ENCODE peak calls at places on chromosomes 16 and 17, in eight cellular contexts. U is cardiac fibroblast, J is BJ, H is fibroblast of the aortic adventitia, K is right lobe of liver, D is hepatocyte, W is mucosa of descending colon, O is brain microvascular endothelial cell. L is an unnamed sample.

GRCh38 chr17:49742256-49742655 is 21.7 kb downstream of the FAM117A start:
- DNase-seq in W (no peak), J (no peak), D (no peak), U (peak; percentile 9), K (no peak), O (no peak), H (peak; percentile 34), L (no peak)

GRCh38 chr17:73492802-73493139 is 151.5 kb downstream of the SDK2 start:
- DNase-seq in O (no peak), H (no peak), J (no peak), W (no peak), U (no peak), D (no peak), K (no peak), L (no peak)

GRCh38 chr16:56357765-56358322 is 67.5 kb downstream of the AMFR start:
- DNase-seq in U (no peak), W (no peak), O (no peak), H (no peak), D (no peak), K (no peak), J (no peak), L (no peak)

GRCh38 chr17:81491193-81491592 is 21.4 kb downstream of the ACTG1 start:
- DNase-seq in K (no peak), D (peak; percentile 73), H (no peak), W (no peak), J (no peak), U (no peak), O (no peak), L (no peak)

GRCh38 chr17:39752241-39752831 is 14.6 kb downstream of the GRB7 start:
- DNase-seq in D (no peak), O (no peak), W (no peak), K (no peak), H (no peak), U (no peak), J (no peak), L (no peak)

GRCh38 chr17:46061435-46061834 is 62.4 kb downstream of the STH start:
- DNase-seq in K (no peak), U (peak; percentile 53), J (no peak), O (no peak), H (peak; percentile 20), W (no peak), D (no peak), L (no peak)

GRCh38 chr17:41457656-41458055 is 9.5 kb downstream of the KRT32 start:
- DNase-seq in J (no peak), K (no peak), D (no peak), W (no peak), H (peak; percentile 62), O (no peak), U (no peak), L (no peak)

GRCh38 chr17:32865141-32865540 is 11.8 kb downstream of the MYO1D start:
- DNase-seq in U (no peak), H (no peak), W (no peak), J (no peak), O (no peak), K (no peak), D (no peak), L (no peak)

GRCh38 chr17:80415626-80416042 is 667 bp downstream of the ENDOV start:
- DNase-seq in U (no peak), J (no peak), O (no peak), K (no peak), H (no peak), D (no peak), W (no peak), L (no peak)

GRCh38 chr17:80416260-80416939 is 1.4 kb downstream of the ENDOV start:
- DNase-seq in U (no peak), O (no peak), D (no peak), W (no peak), K (no peak), J (no peak), H (no peak), L (no peak)

GRCh38 chr17:80413771-80414507 is 1.0 kb upstream of the ENDOV start:
- DNase-seq in H (no peak), U (no peak), O (no peak), D (no peak), K (no peak), J (no peak), W (no peak), L (no peak)

GRCh38 chr17:80414803-80415625 is at the start of gene ENDOV:
- DNase-seq in J (peak; percentile 29), U (peak; percentile 95), H (peak; percentile 94), D (peak; percentile 96), K (peak; percentile 97), W (peak; percentile 96), O (peak; percentile 88), L (peak; percentile 61)

GRCh38 chr17:80414508-80414802 is 512 bp upstream of the ENDOV start:
- DNase-seq in U (no peak), O (no peak), W (no peak), H (no peak), K (no peak), J (no peak), D (peak; percentile 26), L (no peak)
- TF ChIP-seq CTCF in U (peak; percentile 1), O (peak; percentile 20), W (no peak), H (no peak), K (no peak), J (no peak), D (no peak), L (no peak)

GRCh38 chr16:12899529-12900168 is 1.7 kb upstream of the SHISA9 start:
- DNase-seq in O (no peak), J (no peak), K (no peak), D (no peak), U (no peak), W (no peak), H (no peak), L (no peak)

GRCh38 chr16:12896562-12896961 is 4.8 kb upstream of the SHISA9 start:
- DNase-seq in D (peak; percentile 64), K (no peak), J (no peak), O (no peak), W (no peak), U (peak; percentile 22), H (no peak), L (no peak)

GRCh38 chr16:12901204-12901596 is 198 bp upstream of the SHISA9 start:
- DNase-seq in J (no peak), W (no peak), D (peak; percentile 44), U (no peak), K (no peak), H (no peak), O (no peak), L (no peak)

GRCh38 chr16:12900599-12901203 is 697 bp upstream of the SHISA9 start:
- DNase-seq in J (no peak), H (no peak), K (no peak), O (no peak), W (no peak), D (no peak), U (no peak), L (no peak)

DNA sequence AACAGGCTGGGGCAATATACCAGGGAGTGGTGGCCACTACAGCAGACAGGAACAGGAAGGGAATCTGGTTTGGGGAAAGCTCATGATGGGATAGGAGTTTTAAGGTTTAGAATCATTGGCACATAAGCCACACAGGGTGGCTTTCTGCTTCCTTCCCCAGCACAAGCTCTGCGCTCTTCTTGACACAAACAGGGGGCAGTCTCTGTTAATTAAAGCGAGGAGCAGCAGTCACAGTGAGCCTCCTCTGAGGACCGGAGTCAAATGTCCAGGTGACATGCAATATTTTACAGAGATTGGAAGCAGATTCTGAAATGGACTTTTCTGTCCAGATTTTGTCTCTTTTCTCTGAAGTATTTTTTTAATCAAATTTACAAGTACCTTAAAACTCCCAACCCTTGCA is 2.8 kb upstream of the SHISA9 start:
- DNase-seq in W (no peak), K (no peak), O (no peak), U (no peak), H (no peak), J (no peak), D (peak; percentile 27), L (no peak)
- H3K4me3 ChIP-seq in W (no peak overlapping the region), K (no peak overlapping the region), O (no peak overlapping the region), U (no peak overlapping the region), H (no peak overlapping the region), J (no peak overlapping the region), D (no peak overlapping the region), L (no peak overlapping the region)

GRCh38 chr16:85613609-85614337 is 651 bp downstream of the GSE1 start:
- DNase-seq in K (peak; percentile 72), D (peak; percentile 76), H (peak; percentile 22), J (no peak), W (peak; percentile 71), O (no peak), U (no peak), L (no peak)

GRCh38 chr16:85612801-85613608 is at the start of gene GSE1:
- DNase-seq in O (peak; percentile 56), K (peak; percentile 99), H (peak; percentile 70), J (peak; percentile 35), D (peak; percentile 97), W (peak; percentile 96), U (peak; percentile 68), L (no peak)

GRCh38 chr16:85611205-85611454 is 2.0 kb upstream of the GSE1 start:
- DNase-seq in W (no peak), K (no peak), H (no peak), D (no peak), O (no peak), U (no peak), J (no peak), L (no peak)

GRCh38 chr16:85611455-85612190 is 1.5 kb upstream of the GSE1 start:
- DNase-seq in K (peak; percentile 90), U (peak; percentile 65), J (no peak), W (peak; percentile 79), O (no peak), H (peak; percentile 74), D (peak; percentile 92), L (no peak)

DNA sequence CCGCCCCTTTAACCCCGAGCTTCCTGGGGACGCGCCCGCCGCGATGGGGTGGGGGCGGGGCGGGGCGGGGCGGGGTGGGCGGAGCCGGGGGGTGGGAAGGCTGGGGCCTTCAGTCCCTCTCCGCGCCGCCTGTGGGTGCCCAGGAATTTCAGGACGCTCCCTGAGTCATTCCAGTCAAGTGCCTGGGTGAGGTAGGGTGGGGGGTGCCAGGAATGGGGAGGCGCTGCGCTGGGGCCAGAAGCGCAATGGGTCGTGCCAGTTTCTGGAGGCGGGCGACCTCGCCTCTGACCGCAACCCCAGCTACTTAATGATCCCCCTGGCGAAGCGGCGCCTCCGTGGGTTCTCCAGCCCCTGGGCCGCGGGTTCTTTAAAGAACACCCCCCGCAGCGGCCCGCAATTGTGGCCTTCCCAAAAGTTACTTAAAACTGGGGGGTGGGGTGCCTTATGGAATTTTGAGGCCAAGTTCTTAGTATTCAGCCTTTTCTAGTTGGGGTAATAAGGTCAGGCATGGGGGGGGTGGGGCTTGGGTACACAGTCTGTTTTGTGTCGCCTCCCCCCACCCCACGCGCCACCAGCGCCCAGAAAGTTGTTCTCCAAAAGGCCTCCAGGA is 826 bp upstream of the GSE1 start:
- DNase-seq in W (peak; percentile 80), J (peak; percentile 44), H (peak; percentile 91), U (peak; percentile 81), K (peak; percentile 90), O (peak; percentile 68), D (peak; percentile 91), L (peak; percentile 75)
- TF ChIP-seq CTCF in W (no peak), J (no peak), H (no peak), U (no peak), K (no peak), O (no peak), D (no peak), L (no peak)

GRCh38 chr16:52436646-52437645 is 110.0 kb downstream of the TOX3 start:
- DNase-seq in K (no peak), W (no peak), H (no peak), U (no peak), D (no peak), J (no peak), O (no peak), L (no peak)

GRCh38 chr16:52439750-52440149 is 107.2 kb downstream of the TOX3 start:
- DNase-seq in K (no peak), U (no peak), J (no peak), H (no peak), W (no peak), O (no peak), D (no peak), L (no peak)

GRCh38 chr16:52439171-52439701 is 107.7 kb downstream of the TOX3 start:
- DNase-seq in W (no peak), U (no peak), K (no peak), D (no peak), O (no peak), J (no peak), H (no peak), L (no peak)

GRCh38 chr16:52434224-52434623 is 112.7 kb downstream of the TOX3 start:
- DNase-seq in H (no peak), J (no peak), U (no peak), O (no peak), K (no peak), W (no peak), D (no peak), L (no peak)

DNA sequence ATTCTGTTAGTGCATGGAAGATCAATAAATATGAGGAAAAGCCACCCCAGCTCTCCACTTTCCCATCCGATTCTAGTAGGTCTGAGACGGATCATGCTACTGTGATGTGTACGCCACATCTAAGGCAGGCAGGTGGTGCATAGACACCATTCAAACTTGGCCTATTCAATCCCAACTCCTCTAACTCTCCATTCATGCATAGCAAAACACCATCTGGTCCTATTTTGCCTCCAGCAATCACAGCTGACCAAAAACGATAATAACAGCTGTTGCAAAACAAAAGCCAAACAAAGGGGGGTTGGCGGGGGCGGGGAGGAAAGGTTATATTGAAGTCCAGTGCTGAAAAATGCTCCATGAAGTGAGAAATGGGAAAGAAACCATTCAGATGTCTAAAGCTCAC is 111.4 kb downstream of the TOX3 start:
- DNase-seq in J (no peak), W (no peak), O (no peak), K (no peak), U (no peak), D (no peak), H (no peak), L (no peak)
- H3K4me3 ChIP-seq in J (no peak overlapping the region), W (no peak overlapping the region), O (no peak overlapping the region), K (no peak overlapping the region), U (no peak overlapping the region), D (no peak overlapping the region), H (no peak overlapping the region), L (no peak overlapping the region)

L was measured in AG04449.